ENCODE peak calls at places on chromosome 20, in eight cellular contexts. F, B, X, Z, I, V, Q and U are unnamed samples.

GRCh38 chr20:21258411-21258810 is 44.7 kb upstream of the XRN2 start:
- DNase-seq in V (no peak), Z (no peak), F (peak), X (no peak), I (no peak), B (no peak), Q (no peak), U (no peak)

GRCh38 chr20:1471242-1471641 is 4.6 kb upstream of the NSFL1C start:
- DNase-seq in Z (no peak), X (no peak), V (no peak), B (no peak), I (no peak), F (no peak), Q (no peak), U (no peak)

GRCh38 chr20:47773381-47773786 is 11.9 kb downstream of the SULF2 start:
- DNase-seq in B (no peak), Z (no peak), V (no peak), I (no peak), Q (no peak), X (no peak), F (peak), U (no peak)

GRCh38 chr20:2314759-2315439 is 19.1 kb downstream of the TGM3 start:
- DNase-seq in I (peak), V (peak), F (no peak), Z (peak), X (peak), B (no peak), Q (no peak), U (no peak)

GRCh38 chr20:50787181-50787580 is 7.7 kb upstream of the BCAS4 start:
- DNase-seq in I (no peak), X (no peak), V (no peak), Z (no peak), B (no peak), Q (no peak), F (no peak), U (no peak)

GRCh38 chr20:40333591-40333990 is 355.4 kb downstream of the MAFB start:
- DNase-seq in Q (no peak), X (no peak), V (no peak), I (no peak), Z (no peak), B (no peak), F (no peak), U (no peak)

GRCh38 chr20:21523398-21523868 is 9.6 kb upstream of the NKX2-2 start:
- DNase-seq in F (no peak), Z (no peak), B (no peak), Q (no peak), I (no peak), V (no peak), X (no peak), U (no peak)

GRCh38 chr20:51609251-51609650 is 66.7 kb upstream of the NFATC2 start:
- DNase-seq in Z (no peak), F (no peak), Q (no peak), B (no peak), X (no peak), I (no peak), V (no peak), U (no peak)